ENCODE peak calls at places on chromosomes 4 and X, in five cellular contexts. N, X, L, Y and H are unnamed samples.

GRCh38 chrX:70132877-70133302 is 357 bp upstream of the IGBP1 start:
- DNase-seq in N (no peak), X (no peak), L (no peak), Y (no peak), H (no peak)

GRCh38 chr4:107863850-107864371 is 39.2 kb downstream of the SGMS2 start:
- DNase-seq in N (peak), X (no peak), L (peak), Y (peak), H (peak)

GRCh38 chrX:19846995-19847790 is 40.2 kb downstream of the SH3KBP1 start:
- DNase-seq in N (no peak), X (no peak), L (peak), Y (no peak), H (no peak)

GRCh38 chr4:115424852-115425251 is 311.4 kb upstream of the NDST4 start:
- DNase-seq in N (no peak), X (no peak), L (no peak), Y (no peak), H (no peak)

GRCh38 chr4:149961876-149962597 is 116.2 kb upstream of the DCLK2 start:
- DNase-seq in N (no peak), X (no peak), L (peak), Y (no peak), H (no peak)

GRCh38 chr4:141636771-141637460 is 533 bp downstream of the IL15 start:
- DNase-seq in N (peak), X (no peak), L (peak), Y (peak), H (peak)

GRCh38 chr4:54581807-54582206 is 76.0 kb upstream of the KIT start:
- DNase-seq in N (no peak), X (no peak), L (no peak), Y (no peak), H (no peak)

GRCh38 chr4:122050836-122051235 is 99.0 kb upstream of the TRPC3 start:
- DNase-seq in N (no peak), X (no peak), L (no peak), Y (no peak), H (no peak)

GRCh38 chr4:80266902-80267380 is 477 bp downstream of the FGF5 start:
- DNase-seq in N (no peak), X (no peak), L (peak), Y (peak), H (no peak)

GRCh38 chr4:84583871-84584373 is 995 bp downstream of the CDS1 start:
- DNase-seq in N (no peak), X (no peak), L (peak), Y (no peak), H (no peak)

GRCh38 chr4:41537267-41537890 is 578 bp upstream of the LIMCH1 start:
- DNase-seq in N (no peak), X (no peak), L (no peak), Y (no peak), H (no peak)

GRCh38 chrX:69238153-69238959 is 73.1 kb upstream of the PJA1 start:
- DNase-seq in N (peak), X (peak), L (peak), Y (no peak), H (no peak)

GRCh38 chr4:173270312-173271027 is 63.7 kb downstream of the HMGB2 start:
- DNase-seq in N (peak), X (no peak), L (no peak), Y (no peak), H (no peak)

GRCh38 chr4:165203541-165204461 is 3.6 kb upstream of the KLHL2 start:
- DNase-seq in N (no peak), X (no peak), L (no peak), Y (no peak), H (no peak)

GRCh38 chr4:89000392-89000791 is 56.6 kb downstream of the FAM13A start:
- DNase-seq in N (no peak), X (no peak), L (no peak), Y (no peak), H (no peak)

GRCh38 chrX:88135735-88136134 is 611.3 kb upstream of the CPXCR1 start:
- DNase-seq in N (no peak), X (no peak), L (peak), Y (no peak), H (no peak)

GRCh38 chr4:56084849-56085248 is 136.1 kb downstream of the CEP135 start:
- DNase-seq in N (no peak), X (no peak), L (no peak), Y (no peak), H (no peak)

GRCh38 chrX:110003167-110004156 is 548 bp downstream of the TMEM164 start:
- DNase-seq in N (no peak), X (no peak), L (peak), Y (peak), H (no peak)

GRCh38 chrX:47540754-47541538 is 20.1 kb upstream of the ARAF start:
- DNase-seq in N (peak), X (peak), L (peak), Y (peak), H (peak)